ENCODE peak calls at places on chromosome 15, in six cellular contexts. A, X, I, B, M and C are unnamed samples.

GRCh38 chr15:74657846-74658245 is 38.0 kb downstream of the EDC3 start:
- DNase-seq in A (no peak), X (no peak), I (no peak), B (no peak), M (peak; percentile 50), C (no peak)

GRCh38 chr15:98881526-98882517 is 125.8 kb downstream of the PGPEP1L start:
- DNase-seq in A (peak; percentile 67), X (peak; percentile 69), I (no peak), B (no peak), M (peak; percentile 63), C (peak; percentile 76)

GRCh38 chr15:41417418-41417811 is 520 bp downstream of the RTF1 start:
- DNase-seq in A (peak; percentile 63), X (peak; percentile 44), I (no peak), B (no peak), M (peak; percentile 71), C (no peak)

GRCh38 chr15:54917312-54917711 is 279.4 kb downstream of the RSL24D1 start:
- DNase-seq in A (no peak), X (no peak), I (no peak), B (no peak), M (no peak), C (no peak)

GRCh38 chr15:68335655-68336054 is 58.1 kb downstream of the FEM1B start:
- DNase-seq in A (no peak), X (no peak), I (no peak), B (peak; percentile 68), M (no peak), C (no peak)

GRCh38 chr15:44712108-44713005 is 1.0 kb downstream of the B2M start:
- DNase-seq in A (peak; percentile 28), X (peak; percentile 87), I (peak; percentile 75), B (peak; percentile 83), M (peak; percentile 80), C (peak; percentile 87)

GRCh38 chr15:73899197-73900128 is 26.1 kb downstream of the TBC1D21 start:
- DNase-seq in A (no peak), X (no peak), I (no peak), B (no peak), M (no peak), C (no peak)

GRCh38 chr15:91104111-91104510 is 4.1 kb downstream of the SV2B start:
- DNase-seq in A (no peak), X (no peak), I (no peak), B (peak; percentile 55), M (peak; percentile 72), C (no peak)

GRCh38 chr15:79539426-79539825 is 107.3 kb downstream of the MINAR1 start:
- DNase-seq in A (no peak), X (no peak), I (no peak), B (no peak), M (no peak), C (no peak)

GRCh38 chr15:22262613-22263020 is 182.3 kb downstream of the OR4M2 start:
- DNase-seq in A (no peak), X (no peak), I (peak; percentile 80), B (peak; percentile 65), M (no peak), C (no peak)

GRCh38 chr15:31483053-31483923 is 156.7 kb downstream of the KLF13 start:
- DNase-seq in A (peak; percentile 78), X (peak; percentile 74), I (no peak), B (no peak), M (no peak), C (no peak)

GRCh38 chr15:44181410-44181809 is 13.7 kb downstream of the FRMD5 start:
- DNase-seq in A (no peak), X (no peak), I (no peak), B (no peak), M (no peak), C (no peak)

GRCh38 chr15:62476163-62476562 is 311.1 kb upstream of the C2CD4B start:
- DNase-seq in A (no peak), X (no peak), I (no peak), B (no peak), M (no peak), C (no peak)

GRCh38 chr15:81163961-81164800 is 30.1 kb downstream of the CFAP161 start:
- DNase-seq in A (no peak), X (no peak), I (no peak), B (no peak), M (peak; percentile 0), C (no peak)

GRCh38 chr15:78058401-78058935 is 19.0 kb downstream of the TBC1D2B start:
- DNase-seq in A (no peak), X (no peak), I (no peak), B (no peak), M (no peak), C (no peak)

GRCh38 chr15:37375529-37375928 is 275.2 kb upstream of the MEIS2 start:
- DNase-seq in A (no peak), X (no peak), I (no peak), B (no peak), M (no peak), C (no peak)

GRCh38 chr15:40957581-40958051 is 4.3 kb downstream of the CHAC1 start:
- DNase-seq in A (no peak), X (no peak), I (no peak), B (peak; percentile 81), M (peak; percentile 79), C (no peak)

GRCh38 chr15:37783290-37783689 is 151.2 kb upstream of the TMCO5A start:
- DNase-seq in A (no peak), X (no peak), I (no peak), B (no peak), M (no peak), C (no peak)

GRCh38 chr15:57554063-57554820 is 37.5 kb upstream of the MYZAP start:
- DNase-seq in A (no peak), X (no peak), I (no peak), B (no peak), M (peak; percentile 87), C (no peak)

GRCh38 chr15:61205427-61205826 is 23.7 kb downstream of the RORA start:
- DNase-seq in A (no peak), X (no peak), I (no peak), B (no peak), M (no peak), C (no peak)

GRCh38 chr15:80580107-80580506 is 115.0 kb upstream of the ABHD17C start:
- DNase-seq in A (no peak), X (no peak), I (no peak), B (no peak), M (no peak), C (no peak)

GRCh38 chr15:38479286-38479685 is 25.4 kb downstream of the FAM98B start:
- DNase-seq in A (no peak), X (no peak), I (no peak), B (no peak), M (no peak), C (no peak)

GRCh38 chr15:82710926-82711490 is 1.3 kb upstream of the AP3B2 start:
- DNase-seq in A (no peak), X (no peak), I (no peak), B (no peak), M (no peak), C (no peak)